ENCODE peak calls at places on chromosomes 12 and 14, in five cellular contexts. D is psoas muscle; S is glutamatergic neuron; W is T-helper 22 cell; O is activated T-helper 1 cell treated with anti-CD3 and anti-CD28 coated beads, Interleukin-12 subunit alpha, Interleukin-12 subunit beta, Interleukin-2, Interleukin-4 antibody, amounts not matched to agents 30 ng/mL and 10 ng/mL and 1 ng/mL, durations not matched to agents 14 hours and 24 hours and 36 hours. X is an unnamed sample.

GRCh38 chr14:51630987-51631386 is 20.7 kb upstream of the FRMD6 start:
- DNase-seq in S (no peak), W (no peak), O (no peak), D (no peak), X (no peak)

GRCh38 chr14:77488558-77488957 is 10.1 kb downstream of the ISM2 start:
- DNase-seq in S (no peak), W (no peak), D (no peak), O (no peak), X (no peak)

GRCh38 chr12:95741635-95742034 is 48.9 kb downstream of the NTN4 start:
- DNase-seq in D (no peak), W (no peak), O (no peak), S (no peak), X (no peak)

GRCh38 chr14:85534435-85534834 is 4.5 kb downstream of the FLRT2 start:
- DNase-seq in S (peak), D (no peak), W (no peak), O (no peak), X (no peak)

GRCh38 chr14:31605702-31606101 is 44.5 kb downstream of the NUBPL start:
- DNase-seq in S (no peak), D (no peak), W (no peak), O (no peak), X (no peak)

GRCh38 chr12:14167005-14167628 is 185.7 kb upstream of the GRIN2B start:
- DNase-seq in D (no peak), O (peak), S (peak), W (no peak), X (peak)

GRCh38 chr12:106113446-106114083 is 25.2 kb downstream of the NUAK1 start:
- DNase-seq in S (no peak), W (no peak), O (no peak), D (no peak), X (no peak)

GRCh38 chr14:94914191-94914590 is 144.3 kb upstream of the GSC start:
- DNase-seq in D (no peak), S (no peak), W (no peak), O (no peak), X (no peak)

GRCh38 chr12:24600996-24601395 is 347.9 kb downstream of the BCAT1 start:
- DNase-seq in O (no peak), S (no peak), W (no peak), D (no peak), X (no peak)

GRCh38 chr12:101856030-101856429 is 21.4 kb upstream of the DRAM1 start:
- DNase-seq in D (no peak), O (no peak), S (no peak), W (no peak), X (no peak)

GRCh38 chr12:1993341-1993740 is 10.9 kb downstream of the DCP1B start:
- DNase-seq in D (no peak), O (no peak), S (no peak), W (no peak), X (no peak)

GRCh38 chr14:68297871-68298468 is 478.4 kb downstream of the RAD51B start:
- DNase-seq in D (no peak), W (no peak), S (no peak), O (no peak), X (no peak)

GRCh38 chr12:89135976-89136634 is 216.2 kb downstream of the DUSP6 start:
- DNase-seq in O (no peak), W (no peak), S (no peak), D (no peak), X (no peak)

GRCh38 chr12:109670647-109671046 is 43.0 kb upstream of the FAM222A start:
- DNase-seq in O (no peak), W (no peak), S (no peak), D (no peak), X (no peak)

GRCh38 chr12:105279460-105280056 is 43.6 kb upstream of the APPL2 start:
- DNase-seq in D (no peak), S (peak), O (peak), W (no peak), X (peak)

GRCh38 chr14:69539631-69540410 is 34.9 kb downstream of the CCDC177 start:
- DNase-seq in W (no peak), S (no peak), D (peak), O (no peak), X (no peak)

GRCh38 chr14:96205059-96205993 is 687 bp downstream of the BDKRB2 start:
- DNase-seq in W (no peak), S (no peak), D (no peak), O (no peak), X (no peak)

GRCh38 chr12:28424965-28425364 is 234.7 kb downstream of the CCDC91 start:
- DNase-seq in O (no peak), D (no peak), W (no peak), S (no peak), X (no peak)

GRCh38 chr12:116320839-116321238 is 43.3 kb upstream of the MED13L start:
- DNase-seq in S (no peak), W (no peak), O (no peak), D (no peak), X (no peak)

GRCh38 chr14:24662753-24663152 is 28.8 kb upstream of the GZMB start:
- DNase-seq in W (no peak), O (no peak), D (no peak), S (no peak), X (no peak)

GRCh38 chr12:118259079-118259478 is 113.6 kb downstream of the TAOK3 start:
- DNase-seq in D (no peak), S (no peak), W (no peak), O (no peak), X (no peak)

GRCh38 chr12:8011331-8011730 is 21.2 kb upstream of the FOXJ2 start:
- DNase-seq in S (no peak), D (no peak), O (no peak), W (no peak), X (no peak)

GRCh38 chr12:96049096-96049495 is 13.7 kb upstream of the LTA4H start:
- DNase-seq in O (no peak), S (no peak), W (no peak), D (no peak), X (no peak)

GRCh38 chr12:116060765-116061164 is 216.7 kb downstream of the MED13L start:
- DNase-seq in S (no peak), D (no peak), W (no peak), O (peak), X (no peak)

GRCh38 chr14:70906785-70907171 is 481 bp upstream of the PCNX1 start:
- DNase-seq in D (no peak), O (no peak), W (no peak), S (no peak), X (no peak)

GRCh38 chr12:109885616-109886015 is 5.3 kb upstream of the GLTP start:
- DNase-seq in W (no peak), O (no peak), S (no peak), D (no peak), X (no peak)

GRCh38 chr14:71348394-71348793 is 441.1 kb downstream of the PCNX1 start:
- DNase-seq in O (no peak), S (no peak), D (no peak), W (no peak), X (no peak)

GRCh38 chr12:54217774-54218221 is 29.0 kb upstream of the SMUG1 start:
- DNase-seq in S (peak), W (no peak), O (no peak), D (no peak), X (no peak)

GRCh38 chr14:96752594-96752993 is 44.6 kb upstream of the VRK1 start:
- DNase-seq in S (no peak), W (no peak), D (no peak), O (no peak), X (no peak)

GRCh38 chr14:100200311-100200710 is 38.6 kb upstream of the YY1 start:
- DNase-seq in S (no peak), O (no peak), D (no peak), W (no peak), X (no peak)

GRCh38 chr12:110577717-110578521 is 5.2 kb downstream of the PPTC7 start:
- DNase-seq in S (no peak), W (no peak), O (peak), D (no peak), X (peak)

GRCh38 chr14:103909531-103910261 is 18.6 kb upstream of the TDRD9 start:
- DNase-seq in S (no peak), O (no peak), W (no peak), D (no peak), X (no peak)

GRCh38 chr12:94721173-94721572 is 70.8 kb upstream of the TMCC3 start:
- DNase-seq in W (no peak), D (no peak), O (no peak), S (no peak), X (no peak)

GRCh38 chr12:110039085-110039807 is 9.1 kb downstream of the C12orf76 start:
- DNase-seq in O (peak), D (no peak), S (no peak), W (no peak), X (no peak)

GRCh38 chr12:112107728-112108447 is 695 bp downstream of the NAA25 start:
- DNase-seq in S (peak), D (peak), O (no peak), W (no peak), X (no peak)

GRCh38 chr12:51851408-51852097 is 3.0 kb upstream of the FIGNL2 start:
- DNase-seq in D (no peak), O (no peak), W (no peak), S (no peak), X (peak)

GRCh38 chr12:89117448-89118034 is 234.8 kb downstream of the DUSP6 start:
- DNase-seq in W (no peak), D (no peak), S (no peak), O (no peak), X (no peak)

GRCh38 chr12:131643581-131644452 is 67.1 kb upstream of the SFSWAP start:
- DNase-seq in W (no peak), S (no peak), D (no peak), O (no peak), X (no peak)

GRCh38 chr14:49971156-49972141 is 78.6 kb downstream of the ARF6 start:
- DNase-seq in O (peak), S (no peak), D (no peak), W (peak), X (no peak)

X was measured in NCI-H2107.